ENCODE peak calls at places on chromosomes 7 and 10, in nine cellular contexts. B is neural progenitor cell, W is upper lobe of right lung, E is progenitor cell of endocrine pancreas, G is IMR-90, C is GM20000, D is neural crest cell, Z is A549, F is GM10248. I is an unnamed sample.

GRCh38 chr10:96259884-96260511 is 11.4 kb downstream of the BLNK start:
- DNase-seq in Z (no peak), G (no peak), F (no peak), C (no peak), W (no peak), E (no peak), B (no peak), D (no peak), I (no peak)

GRCh38 chr10:15419279-15419874 is 48.3 kb upstream of the FAM171A1 start:
- DNase-seq in G (peak; percentile 42), D (peak; percentile 41), W (no peak), B (peak; percentile 65), C (peak; percentile 49), E (no peak), F (peak; percentile 38), Z (peak; percentile 53), I (no peak)

GRCh38 chr10:61404771-61405170 is 48.4 kb downstream of the TMEM26 start:
- DNase-seq in E (no peak), B (no peak), C (no peak), W (no peak), G (peak; percentile 67), D (no peak), Z (no peak), F (no peak), I (no peak)

GRCh38 chr7:90726623-90727022 is 130.5 kb downstream of the CDK14 start:
- DNase-seq in C (no peak), G (peak; percentile 78), Z (no peak), B (peak; percentile 59), E (no peak), D (no peak), W (no peak), F (no peak), I (no peak)

GRCh38 chr7:142440219-142441073 is 182.6 kb upstream of the PRSS58 start:
- DNase-seq in Z (peak; percentile 12), G (peak; percentile 85), E (no peak), W (no peak), F (no peak), C (no peak), B (no peak), D (no peak), I (no peak)

GRCh38 chr10:75685187-75685586 is 253.8 kb downstream of the LRMDA start:
- DNase-seq in G (no peak), E (no peak), Z (no peak), B (no peak), D (no peak), F (no peak), C (no peak), W (no peak), I (no peak)

GRCh38 chr10:27158421-27158820 is 3.3 kb downstream of the MASTL start:
- DNase-seq in D (no peak), C (no peak), F (no peak), W (no peak), G (peak; percentile 19), Z (peak; percentile 63), B (no peak), E (no peak), I (no peak)

GRCh38 chr7:26348234-26348851 is 56.7 kb downstream of the SNX10 start:
- DNase-seq in F (no peak), C (no peak), B (no peak), G (no peak), Z (no peak), W (no peak), D (no peak), E (no peak), I (no peak)

GRCh38 chr7:139482662-139483466 is 609 bp downstream of the KLRG2 start:
- DNase-seq in Z (peak; percentile 37), E (peak; percentile 24), G (no peak), D (peak; percentile 16), W (peak; percentile 69), B (peak; percentile 70), C (no peak), F (no peak), I (peak; percentile 48)

GRCh38 chr10:127996586-127996985 is 89.7 kb downstream of the PTPRE start:
- DNase-seq in Z (no peak), B (no peak), F (no peak), D (no peak), G (no peak), E (no peak), W (peak; percentile 74), C (no peak), I (no peak)

GRCh38 chr10:27547482-27547881 is 43.4 kb downstream of the RAB18 start:
- DNase-seq in G (no peak), D (no peak), B (no peak), C (no peak), W (no peak), F (no peak), Z (no peak), E (no peak), I (no peak)

GRCh38 chr10:119281581-119282071 is 74.3 kb downstream of the GRK5 start:
- DNase-seq in F (no peak), C (no peak), G (no peak), W (peak; percentile 73), Z (no peak), B (no peak), D (no peak), E (no peak), I (no peak)

GRCh38 chr10:114278140-114278883 is 39.3 kb downstream of the VWA2 start:
- DNase-seq in Z (no peak), E (no peak), F (no peak), D (no peak), C (no peak), B (no peak), G (no peak), W (peak; percentile 42), I (no peak)

GRCh38 chr7:2905027-2905426 is 60.9 kb upstream of the GNA12 start:
- DNase-seq in W (no peak), G (no peak), E (no peak), C (no peak), B (no peak), Z (no peak), D (no peak), F (no peak), I (no peak)

GRCh38 chr10:22365644-22366565 is 20.6 kb downstream of the SPAG6 start:
- DNase-seq in C (no peak), Z (no peak), B (no peak), G (no peak), F (no peak), E (no peak), W (no peak), D (no peak), I (no peak)

GRCh38 chr10:86397120-86397519 is 30.5 kb upstream of the GRID1 start:
- DNase-seq in B (no peak), E (no peak), F (no peak), W (no peak), D (no peak), Z (no peak), G (no peak), C (no peak), I (no peak)
- TF ChIP-seq CTCF in B (no peak), E (no peak), F (no peak), W (no peak), D (no peak), Z (no peak), G (no peak), C (no peak), I (no peak)

DNA sequence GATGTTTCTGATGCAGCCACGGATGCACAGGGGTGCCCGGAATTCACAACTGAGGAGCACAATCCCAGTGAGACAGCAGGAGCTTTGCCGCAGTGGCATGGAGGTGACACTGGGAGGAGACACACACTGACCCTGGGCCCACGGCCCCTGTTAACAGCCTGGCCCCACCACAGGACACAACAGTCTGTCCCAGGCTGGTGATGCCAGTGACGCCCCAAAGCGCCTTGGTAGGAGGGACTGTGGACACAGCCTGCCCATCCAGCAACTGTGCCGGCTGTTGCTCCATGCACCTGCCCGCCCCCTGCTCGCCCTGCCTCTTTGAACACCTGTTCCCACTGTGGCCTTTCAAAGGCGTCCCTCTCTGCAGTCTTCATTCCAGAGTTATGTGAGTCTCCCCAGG is 49.8 kb downstream of the KLF6 start:
- DNase-seq in Z (no peak), E (no peak), D (no peak), W (no peak), F (no peak), G (no peak), B (peak; percentile 57), C (no peak), I (no peak)
- TF ChIP-seq CTCF in Z (no peak), E (no peak), D (no peak), W (peak; percentile 26), F (peak; percentile 33), G (no peak), B (peak; percentile 48), C (no peak), I (no peak)

GRCh38 chr7:101586971-101587370 is 42.1 kb downstream of the MYL10 start:
- DNase-seq in Z (no peak), B (peak; percentile 37), D (no peak), C (peak; percentile 3), W (no peak), E (no peak), G (no peak), F (peak; percentile 3), I (no peak)

GRCh38 chr7:101589976-101590662 is 39.0 kb downstream of the MYL10 start:
- DNase-seq in E (no peak), C (peak; percentile 2), G (no peak), B (no peak), W (peak; percentile 25), F (peak; percentile 9), Z (no peak), D (no peak), I (peak; percentile 77)

GRCh38 chr7:101589052-101589451 is 40.0 kb downstream of the MYL10 start:
- DNase-seq in B (no peak), Z (no peak), E (no peak), G (no peak), W (no peak), C (peak; percentile 6), D (no peak), F (peak; percentile 11), I (peak; percentile 36)

GRCh38 chr7:101586078-101586941 is 42.8 kb downstream of the MYL10 start:
- DNase-seq in B (no peak), C (peak; percentile 4), W (no peak), G (no peak), F (peak; percentile 3), E (no peak), Z (no peak), D (no peak), I (no peak)

DNA sequence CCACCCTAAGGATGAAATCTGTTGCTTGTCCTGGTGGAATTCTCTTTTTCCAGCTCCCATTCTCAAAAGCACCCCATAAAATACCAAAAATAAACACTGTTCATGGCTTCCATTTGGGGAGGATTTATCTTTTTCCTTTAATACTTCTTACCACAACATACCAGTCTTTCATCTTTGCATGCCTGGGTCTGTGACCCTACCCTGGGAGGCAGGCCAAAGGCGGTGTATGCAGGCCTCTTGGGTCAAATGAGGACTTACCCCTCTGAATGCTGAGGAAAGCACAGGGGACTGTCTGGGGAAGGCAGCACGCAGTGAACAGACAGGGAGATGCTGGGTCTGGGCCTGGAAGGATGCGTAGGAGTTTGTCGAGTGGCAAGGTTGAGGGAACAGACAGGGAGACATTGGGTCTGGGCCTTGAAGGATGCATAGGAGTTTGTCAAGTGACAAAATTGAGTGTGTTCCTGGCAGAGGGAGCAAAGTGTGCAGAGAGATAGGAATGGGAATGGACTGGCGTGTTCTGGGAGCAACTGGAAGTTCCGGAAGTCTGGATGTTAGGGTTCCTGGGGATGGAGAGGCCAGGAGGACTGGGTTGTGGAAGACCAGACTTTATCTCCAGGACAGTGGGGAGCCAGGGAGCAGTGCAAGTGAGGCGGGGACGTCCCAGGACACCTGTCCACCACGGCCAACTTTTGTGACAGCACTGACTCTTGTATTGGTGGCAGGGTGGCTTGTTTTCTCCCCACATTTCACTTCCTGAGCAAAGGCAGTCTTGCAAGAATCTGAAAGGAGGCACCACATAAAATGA is 40.8 kb downstream of the MYL10 start:
- DNase-seq in Z (no peak), B (no peak), F (peak; percentile 7), G (no peak), E (no peak), W (no peak), D (no peak), C (peak; percentile 5), I (peak; percentile 34)
- TF ChIP-seq CTCF in Z (no peak), B (no peak), F (no peak), G (no peak), E (no peak), W (no peak), D (no peak), C (no peak), I (no peak)

GRCh38 chr10:43901302-43901701 is 252.6 kb upstream of the ZNF32 start:
- DNase-seq in B (no peak), C (no peak), D (no peak), G (peak; percentile 46), F (no peak), Z (no peak), W (no peak), E (no peak), I (no peak)
- TF ChIP-seq CTCF in B (no peak), C (no peak), D (no peak), G (peak; percentile 28), F (no peak), Z (no peak), W (no peak), E (no peak), I (no peak)

I was measured in mesothelial cell of epicardium.